ENCODE peak calls at places on chromosomes 2 and 18, in four cellular contexts. One of them, this sample, is unnamed.

GRCh38 chr18:33802955-33803354 is 224.9 kb downstream of the ASXL3 start:
- DNase-seq in H1: no peak
- DNase-seq in K562: no peak
- DNase-seq in GM12878: no peak
- DNase-seq in this sample: no peak

GRCh38 chr2:148742373-148742772 is 97.8 kb downstream of the EPC2 start:
- DNase-seq in H1: no peak
- DNase-seq in K562: no peak
- DNase-seq in GM12878: no peak
- DNase-seq in this sample: no peak

GRCh38 chr2:61011649-61012048 is 5.9 kb upstream of the PEX13 start:
- DNase-seq in H1: no peak
- DNase-seq in K562: no peak
- DNase-seq in GM12878: no peak
- DNase-seq in this sample: no peak

GRCh38 chr2:181952413-181953226 is 33.0 kb upstream of the PPP1R1C start:
- DNase-seq in H1: no peak
- DNase-seq in K562: no peak
- DNase-seq in GM12878: no peak
- DNase-seq in this sample: no peak

GRCh38 chr2:23122681-23123080 is 262.3 kb upstream of the KLHL29 start:
- DNase-seq in H1: no peak
- DNase-seq in K562: no peak
- DNase-seq in GM12878: no peak
- DNase-seq in this sample: no peak

GRCh38 chr2:72166281-72166680 is 18.6 kb upstream of the CYP26B1 start:
- DNase-seq in H1: no peak
- DNase-seq in K562: no peak
- DNase-seq in GM12878: no peak
- DNase-seq in this sample: no peak

GRCh38 chr2:191790737-191791136 is 56.2 kb downstream of the CAVIN2 start:
- DNase-seq in H1: no peak
- DNase-seq in K562: no peak
- DNase-seq in GM12878: no peak
- DNase-seq in this sample: no peak

GRCh38 chr2:130810490-130810889 is 26.2 kb upstream of the ARHGEF4 start:
- DNase-seq in H1: no peak
- DNase-seq in K562: no peak
- DNase-seq in GM12878: no peak
- DNase-seq in this sample: no peak

GRCh38 chr2:49351531-49351930 is 197.2 kb upstream of the FSHR start:
- DNase-seq in H1: no peak
- DNase-seq in K562: no peak
- DNase-seq in GM12878: no peak
- DNase-seq in this sample: no peak

GRCh38 chr18:54958711-54959625 is at the start of gene CCDC68:
- DNase-seq in H1: peak
- DNase-seq in K562: peak
- DNase-seq in GM12878: no peak
- DNase-seq in this sample: no peak

GRCh38 chr18:48028716-48029115 is 98.3 kb upstream of the SMAD2 start:
- DNase-seq in H1: no peak
- DNase-seq in K562: no peak
- DNase-seq in GM12878: no peak
- DNase-seq in this sample: no peak

GRCh38 chr2:74566423-74567085 is 12.0 kb downstream of the DOK1 start:
- DNase-seq in H1: no peak
- DNase-seq in K562: no peak
- DNase-seq in GM12878: no peak
- DNase-seq in this sample: no peak

GRCh38 chr18:76817888-76818611 is 4.3 kb upstream of the ZNF236 start:
- DNase-seq in H1: no peak
- DNase-seq in K562: no peak
- DNase-seq in GM12878: no peak
- DNase-seq in this sample: no peak

GRCh38 chr2:153519260-153519875 is 40.8 kb upstream of the RPRM start:
- DNase-seq in H1: peak
- DNase-seq in K562: peak
- DNase-seq in GM12878: peak
- DNase-seq in this sample: peak

GRCh38 chr18:9688036-9688741 is 19.9 kb upstream of the RAB31 start:
- DNase-seq in H1: no peak
- DNase-seq in K562: peak
- DNase-seq in GM12878: no peak
- DNase-seq in this sample: no peak

GRCh38 chr18:74534981-74535649 is 815 bp downstream of the CNDP1 start:
- DNase-seq in H1: no peak
- DNase-seq in K562: no peak
- DNase-seq in GM12878: peak
- DNase-seq in this sample: no peak

GRCh38 chr2:16553222-16553621 is 112.4 kb downstream of the CYRIA start:
- DNase-seq in H1: peak
- DNase-seq in K562: peak
- DNase-seq in GM12878: no peak
- DNase-seq in this sample: peak
- TF ChIP-seq CTCF in H1: peak
- TF ChIP-seq CTCF in K562: peak
- TF ChIP-seq CTCF in GM12878: peak
- TF ChIP-seq CTCF in this sample: peak

GRCh38 chr2:176960736-176961135 is 251.9 kb upstream of the HNRNPA3 start:
- DNase-seq in H1: no peak
- DNase-seq in K562: no peak
- DNase-seq in GM12878: no peak
- DNase-seq in this sample: no peak
- TF ChIP-seq EGR1 in H1: no peak
- TF ChIP-seq EGR1 in K562: no peak
- TF ChIP-seq EGR1 in GM12878: no peak
- TF ChIP-seq EGR1 in this sample: no peak

GRCh38 chr2:54209379-54209778 is 46.6 kb downstream of the TSPYL6 start:
- DNase-seq in H1: no peak
- DNase-seq in K562: no peak
- DNase-seq in GM12878: no peak
- DNase-seq in this sample: no peak

GRCh38 chr2:54208364-54209240 is 47.4 kb downstream of the TSPYL6 start:
- DNase-seq in H1: no peak
- DNase-seq in K562: no peak
- DNase-seq in GM12878: no peak
- DNase-seq in this sample: no peak

GRCh38 chr2:54207666-54208195 is 48.3 kb downstream of the TSPYL6 start:
- DNase-seq in H1: no peak
- DNase-seq in K562: no peak
- DNase-seq in GM12878: no peak
- DNase-seq in this sample: no peak

GRCh38 chr2:54204476-54204875 is 51.6 kb downstream of the TSPYL6 start:
- DNase-seq in H1: no peak
- DNase-seq in K562: no peak
- DNase-seq in GM12878: no peak
- DNase-seq in this sample: no peak

GRCh38 chr2:54206596-54206995 is 49.4 kb downstream of the TSPYL6 start:
- DNase-seq in H1: no peak
- DNase-seq in K562: peak
- DNase-seq in GM12878: no peak
- DNase-seq in this sample: peak
- TF ChIP-seq CEBPB in H1: no peak
- TF ChIP-seq CEBPB in K562: no peak
- TF ChIP-seq CEBPB in GM12878: no peak
- TF ChIP-seq CEBPB in this sample: peak

GRCh38 chr2:75894170-75894569 is 183.5 kb upstream of the GCFC2 start:
- DNase-seq in H1: no peak
- DNase-seq in K562: no peak
- DNase-seq in GM12878: no peak
- DNase-seq in this sample: no peak

GRCh38 chr2:75892490-75892889 is 181.8 kb upstream of the GCFC2 start:
- DNase-seq in H1: no peak
- DNase-seq in K562: no peak
- DNase-seq in GM12878: no peak
- DNase-seq in this sample: no peak

GRCh38 chr2:75896779-75897366 is 186.2 kb upstream of the GCFC2 start:
- DNase-seq in H1: no peak
- DNase-seq in K562: no peak
- DNase-seq in GM12878: no peak
- DNase-seq in this sample: no peak
- TF ChIP-seq CTCF in H1: peak
- TF ChIP-seq CTCF in K562: peak
- TF ChIP-seq CTCF in GM12878: peak
- TF ChIP-seq CTCF in this sample: peak

DNA sequence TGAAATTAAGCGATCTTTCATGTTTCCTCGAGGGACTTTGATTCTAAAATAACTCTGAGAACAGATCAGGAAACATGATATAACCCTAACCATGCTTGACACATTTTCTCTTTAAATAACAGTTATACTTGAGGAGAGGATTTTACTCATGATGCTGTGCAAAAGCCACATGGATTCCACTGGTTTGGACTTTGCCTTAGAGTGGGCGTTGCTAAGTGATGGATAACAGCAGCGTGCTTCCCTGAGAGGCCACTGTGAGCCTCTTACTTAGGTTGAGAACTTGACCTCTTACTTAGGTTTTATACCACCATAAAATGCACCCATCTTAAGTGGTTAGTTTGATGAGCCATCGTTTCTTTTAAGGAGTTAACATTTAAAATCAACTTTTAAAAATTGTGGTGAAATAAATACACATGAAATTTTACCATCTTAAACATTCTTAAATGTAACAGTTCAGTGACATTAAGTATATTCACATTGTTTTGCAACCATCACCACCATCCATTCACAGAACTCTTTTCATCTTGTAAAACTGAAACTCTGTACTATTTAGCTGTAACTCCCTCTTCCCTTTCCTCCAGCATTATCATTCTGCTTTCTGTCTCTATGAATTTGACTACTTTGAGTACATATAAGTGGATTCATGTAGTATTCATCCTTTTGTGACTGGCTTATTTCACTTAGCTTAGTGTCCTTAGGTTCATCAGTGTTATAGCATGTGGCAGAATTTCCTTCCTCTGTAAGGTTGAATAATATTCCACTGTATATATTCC is 22.5 kb downstream of the ANXA4 start:
- DNase-seq in H1: no peak
- DNase-seq in K562: no peak
- DNase-seq in GM12878: no peak
- DNase-seq in this sample: no peak
- TF ChIP-seq EGR1 in H1: no peak
- TF ChIP-seq EGR1 in K562: no peak
- TF ChIP-seq EGR1 in GM12878: no peak
- TF ChIP-seq EGR1 in this sample: no peak

GRCh38 chr2:239312081-239312501 is 88.7 kb downstream of the HDAC4 start:
- DNase-seq in H1: no peak
- DNase-seq in K562: no peak
- DNase-seq in GM12878: no peak
- DNase-seq in this sample: no peak
- TF ChIP-seq CEBPB in H1: no peak
- TF ChIP-seq CEBPB in K562: no peak
- TF ChIP-seq CEBPB in GM12878: no peak
- TF ChIP-seq CEBPB in this sample: no peak

GRCh38 chr2:216885117-216885553 is 25.3 kb upstream of the TNP1 start:
- DNase-seq in H1: no peak
- DNase-seq in K562: no peak
- DNase-seq in GM12878: no peak
- DNase-seq in this sample: no peak

GRCh38 chr2:216890138-216890537 is 30.3 kb upstream of the TNP1 start:
- DNase-seq in H1: no peak
- DNase-seq in K562: no peak
- DNase-seq in GM12878: no peak
- DNase-seq in this sample: no peak

GRCh38 chr2:216887132-216887531 is 27.3 kb upstream of the TNP1 start:
- DNase-seq in H1: no peak
- DNase-seq in K562: no peak
- DNase-seq in GM12878: no peak
- DNase-seq in this sample: no peak

GRCh38 chr2:216888086-216888485 is 28.2 kb upstream of the TNP1 start:
- DNase-seq in H1: no peak
- DNase-seq in K562: no peak
- DNase-seq in GM12878: no peak
- DNase-seq in this sample: no peak

GRCh38 chr2:216888907-216889622 is 29.2 kb upstream of the TNP1 start:
- DNase-seq in H1: no peak
- DNase-seq in K562: no peak
- DNase-seq in GM12878: no peak
- DNase-seq in this sample: no peak
- TF ChIP-seq CTCF in H1: no peak
- TF ChIP-seq CTCF in K562: no peak
- TF ChIP-seq CTCF in GM12878: no peak
- TF ChIP-seq CTCF in this sample: no peak

GRCh38 chr2:9108210-9108967 is 98.2 kb upstream of the ASAP2 start:
- DNase-seq in H1: no peak
- DNase-seq in K562: no peak
- DNase-seq in GM12878: no peak
- DNase-seq in this sample: no peak
- TF ChIP-seq EGR1 in H1: no peak
- TF ChIP-seq EGR1 in K562: no peak
- TF ChIP-seq EGR1 in GM12878: no peak
- TF ChIP-seq EGR1 in this sample: no peak